ENCODE peak calls at places on chromosomes 2 and 18, in five cellular contexts. A, Z, C, U and D are unnamed samples.

GRCh38 chr2:181581534-181581933 is 75.4 kb downstream of the CERKL start:
- DNase-seq in A (no peak), Z (no peak), C (no peak), U (no peak), D (no peak)

GRCh38 chr2:121974919-121975654 is 219.6 kb downstream of the TSN start:
- DNase-seq in A (peak; percentile 71), Z (peak; percentile 53), C (peak; percentile 73), U (peak; percentile 90), D (peak; percentile 77)

GRCh38 chr2:237556773-237557632 is 9.4 kb upstream of the PRLH start:
- DNase-seq in A (peak; percentile 12), Z (no peak), C (no peak), U (no peak), D (no peak)

GRCh38 chr2:224286923-224287322 is 115.0 kb downstream of the FAM124B start:
- DNase-seq in A (no peak), Z (no peak), C (no peak), U (no peak), D (no peak)

GRCh38 chr18:23229472-23229871 is 94.2 kb downstream of the CABLES1 start:
- DNase-seq in A (peak; percentile 50), Z (no peak), C (no peak), U (peak; percentile 75), D (no peak)

GRCh38 chr2:150705357-150705756 is 217.9 kb upstream of the RND3 start:
- DNase-seq in A (no peak), Z (no peak), C (no peak), U (peak; percentile 12), D (no peak)

GRCh38 chr2:101063352-101063751 is 61.3 kb downstream of the RPL31 start:
- DNase-seq in A (no peak), Z (no peak), C (peak; percentile 22), U (peak; percentile 73), D (peak; percentile 29)

GRCh38 chr2:43327119-43327518 is 100.7 kb upstream of the ZFP36L2 start:
- DNase-seq in A (no peak), Z (no peak), C (no peak), U (no peak), D (no peak)

GRCh38 chr18:55301196-55301540 is 286.8 kb downstream of the TCF4 start:
- DNase-seq in A (peak; percentile 17), Z (no peak), C (no peak), U (no peak), D (peak; percentile 17)

GRCh38 chr2:225157052-225157451 is 114.8 kb upstream of the DOCK10 start:
- DNase-seq in A (no peak), Z (no peak), C (no peak), U (no peak), D (no peak)

GRCh38 chr2:240513544-240514287 is 44.1 kb downstream of the ANKMY1 start:
- DNase-seq in A (peak; percentile 88), Z (peak; percentile 85), C (peak; percentile 85), U (peak; percentile 91), D (peak; percentile 94)